ENCODE peak calls at places on chromosomes 5 and 9, in seven cellular contexts. E is HCT116, M is germinal center, N is B cell, T is brain microvascular endothelial cell, S is stromal cell of bone marrow, A is HT1080. U is an unnamed sample.

GRCh38 chr5:133938039-133938821 is 30.2 kb downstream of the C5orf15 start:
- DNase-seq in T (no peak), S (no peak), E (no peak), A (no peak), N (no peak), M (no peak), U (no peak)

GRCh38 chr5:76046761-76047160 is 36.4 kb upstream of the SV2C start:
- DNase-seq in N (no peak), E (no peak), A (no peak), M (no peak), S (no peak), T (no peak), U (no peak)

GRCh38 chr9:121766081-121766683 is 114.7 kb downstream of the DAB2IP start:
- DNase-seq in A (no peak), N (no peak), S (no peak), M (no peak), T (no peak), E (no peak), U (no peak)

GRCh38 chr5:142619815-142620214 is 66.1 kb downstream of the FGF1 start:
- DNase-seq in N (no peak), A (no peak), S (no peak), M (no peak), T (no peak), E (no peak), U (no peak)

GRCh38 chr9:99595796-99596195 is 225.9 kb upstream of the NR4A3 start:
- DNase-seq in N (peak; percentile 26), A (no peak), M (peak; percentile 10), T (no peak), S (no peak), E (no peak), U (no peak)

GRCh38 chr5:37668524-37669047 is 171.3 kb downstream of the GDNF start:
- DNase-seq in T (peak; percentile 99), M (no peak), S (peak; percentile 90), A (peak; percentile 97), E (peak; percentile 86), N (no peak), U (peak; percentile 83)

GRCh38 chr5:170159101-170159698 is 53.5 kb downstream of the FOXI1 start:
- DNase-seq in A (peak; percentile 78), E (no peak), T (peak; percentile 70), S (peak; percentile 43), N (no peak), M (no peak), U (peak; percentile 80)

GRCh38 chr5:16791036-16791705 is 144.9 kb downstream of the MYO10 start:
- DNase-seq in T (peak; percentile 53), S (peak; percentile 40), M (peak; percentile 43), N (peak; percentile 45), A (peak; percentile 65), E (peak; percentile 37), U (no peak)

GRCh38 chr5:119515192-119515591 is 62.9 kb downstream of the HSD17B4 start:
- DNase-seq in A (peak; percentile 31), N (no peak), S (peak; percentile 33), E (no peak), M (no peak), T (peak; percentile 12), U (peak; percentile 1)

GRCh38 chr9:35845824-35846771 is 17.1 kb downstream of the TMEM8B start:
- DNase-seq in T (no peak), M (no peak), N (no peak), S (no peak), E (no peak), A (no peak), U (no peak)

GRCh38 chr9:105670315-105670714 is 8.1 kb downstream of the TAL2 start:
- DNase-seq in S (no peak), M (no peak), T (no peak), N (no peak), A (no peak), E (no peak), U (no peak)

GRCh38 chr5:72402381-72402890 is 82.3 kb downstream of the PTCD2 start:
- DNase-seq in T (no peak), M (no peak), S (no peak), N (no peak), A (no peak), E (no peak), U (no peak)

GRCh38 chr5:120919017-120919416 is 454.9 kb downstream of the PRR16 start:
- DNase-seq in A (peak; percentile 2), N (no peak), T (no peak), E (no peak), M (no peak), S (no peak), U (no peak)

GRCh38 chr5:74187757-74188156 is 452.8 kb downstream of the ENC1 start:
- DNase-seq in S (no peak), N (no peak), E (no peak), T (no peak), A (peak; percentile 40), M (no peak), U (no peak)

GRCh38 chr5:81247441-81247972 is 14.4 kb downstream of the CKMT2 start:
- DNase-seq in N (no peak), M (no peak), S (no peak), T (peak; percentile 48), A (peak; percentile 69), E (peak; percentile 40), U (no peak)

GRCh38 chr9:2859776-2860379 is 16.0 kb upstream of the PUM3 start:
- DNase-seq in N (no peak), A (peak; percentile 35), S (peak; percentile 38), M (peak; percentile 32), T (peak; percentile 55), E (peak; percentile 56), U (no peak)

GRCh38 chr5:53481887-53482716 is 1.7 kb downstream of the FST start:
- DNase-seq in T (peak; percentile 71), S (peak; percentile 48), A (peak; percentile 66), M (peak; percentile 67), N (peak; percentile 79), E (peak; percentile 32), U (no peak)

GRCh38 chr5:180021900-180022299 is 49.7 kb downstream of the RNF130 start:
- DNase-seq in M (no peak), N (no peak), A (no peak), S (no peak), E (no peak), T (no peak), U (no peak)

GRCh38 chr5:59299006-59299405 is 594.5 kb downstream of the PDE4D start:
- DNase-seq in N (no peak), S (no peak), T (no peak), E (no peak), A (no peak), M (no peak), U (no peak)

GRCh38 chr9:121709798-121710197 is 58.4 kb downstream of the DAB2IP start:
- DNase-seq in S (no peak), N (no peak), A (no peak), M (no peak), E (no peak), T (no peak), U (no peak)

GRCh38 chr5:90293931-90294330 is 115.6 kb downstream of the CETN3 start:
- DNase-seq in N (no peak), S (peak; percentile 15), E (no peak), T (peak; percentile 89), M (no peak), A (peak; percentile 79), U (peak; percentile 42)

GRCh38 chr5:95283761-95284511 is 958 bp downstream of the MCTP1 start:
- DNase-seq in E (no peak), S (no peak), M (peak; percentile 31), T (no peak), A (peak; percentile 70), N (peak; percentile 63), U (no peak)

GRCh38 chr5:120254385-120254784 is 209.7 kb upstream of the PRR16 start:
- DNase-seq in N (no peak), E (no peak), A (peak; percentile 47), S (no peak), M (no peak), T (no peak), U (no peak)

GRCh38 chr5:109485030-109485429 is 75.3 kb upstream of the PJA2 start:
- DNase-seq in S (no peak), A (no peak), M (no peak), T (peak; percentile 2), N (no peak), E (no peak), U (no peak)

GRCh38 chr5:132800545-132800944 is 12.6 kb upstream of the SOWAHA start:
- DNase-seq in N (no peak), T (no peak), E (no peak), S (no peak), M (no peak), A (no peak), U (no peak)

GRCh38 chr5:121296357-121296756 is 555.3 kb upstream of the FTMT start:
- DNase-seq in S (no peak), M (no peak), N (no peak), A (no peak), E (no peak), T (no peak), U (no peak)

GRCh38 chr9:134896834-134897583 is 16.4 kb downstream of the FCN2 start:
- DNase-seq in N (no peak), E (no peak), S (no peak), T (no peak), A (no peak), M (no peak), U (no peak)

GRCh38 chr9:101247297-101247696 is 137.5 kb downstream of the BAAT start:
- DNase-seq in S (no peak), E (no peak), N (no peak), M (no peak), A (no peak), T (no peak), U (no peak)

GRCh38 chr5:93582677-93583524 is at the start of gene NR2F1:
- DNase-seq in A (peak; percentile 84), N (peak; percentile 37), T (peak; percentile 99), M (no peak), S (peak; percentile 87), E (peak; percentile 98), U (peak; percentile 84)

GRCh38 chr9:21402387-21403247 is 6.3 kb upstream of the IFNA8 start:
- DNase-seq in S (no peak), N (peak; percentile 15), A (no peak), T (no peak), E (no peak), M (no peak), U (no peak)

GRCh38 chr5:51378778-51379652 is 4.2 kb upstream of the ISL1 start:
- DNase-seq in S (no peak), N (no peak), T (no peak), M (no peak), A (peak; percentile 35), E (no peak), U (no peak)

GRCh38 chr9:117305454-117305853 is 109.4 kb downstream of the ASTN2 start:
- DNase-seq in N (no peak), A (no peak), S (no peak), T (no peak), E (no peak), M (no peak), U (no peak)

GRCh38 chr9:12916037-12916436 is 141.2 kb downstream of the LURAP1L start:
- DNase-seq in A (peak; percentile 72), N (no peak), M (no peak), S (no peak), T (no peak), E (peak; percentile 18), U (no peak)